ENCODE peak calls at places on chromosomes 13 and 19, in four cellular contexts. One of them, this sample, is unnamed.
A peak's percentile ranks its signal among the peaks of the same experiment; 100 is the strongest.

GRCh38 chr13:31749929-31750328 is 10.6 kb downstream of the RXFP2 start:
- DNase-seq in heart left ventricle: no peak
- DNase-seq in transverse colon: no peak
- DNase-seq in A549: no peak
- DNase-seq in this sample: no peak

GRCh38 chr19:41123716-41124244 is 9.5 kb downstream of the CYP2F1 start:
- DNase-seq in heart left ventricle: no peak
- DNase-seq in transverse colon: no peak
- DNase-seq in A549: no peak
- DNase-seq in this sample: no peak

GRCh38 chr19:35140898-35141626 is 2.0 kb upstream of the FXYD7 start:
- DNase-seq in transverse colon: peak; percentile 97
- DNase-seq in A549: peak; percentile 100
- DNase-seq in heart left ventricle: peak; percentile 90
- DNase-seq in this sample: peak; percentile 94

GRCh38 chr13:29607465-29607864 is 12.0 kb upstream of the SLC7A1 start:
- DNase-seq in heart left ventricle: no peak
- DNase-seq in A549: no peak
- DNase-seq in transverse colon: no peak
- DNase-seq in this sample: no peak

GRCh38 chr13:77239312-77239711 is 87.6 kb downstream of the MYCBP2 start:
- DNase-seq in A549: no peak
- DNase-seq in transverse colon: no peak
- DNase-seq in heart left ventricle: no peak
- DNase-seq in this sample: no peak

GRCh38 chr13:25037057-25037813 is 58.7 kb upstream of the PABPC3 start:
- DNase-seq in transverse colon: peak; percentile 47
- DNase-seq in A549: no peak
- DNase-seq in heart left ventricle: peak; percentile 28
- DNase-seq in this sample: peak; percentile 46

GRCh38 chr13:45295536-45295935 is 45.4 kb downstream of the TPT1 start:
- DNase-seq in A549: no peak
- DNase-seq in transverse colon: no peak
- DNase-seq in heart left ventricle: peak; percentile 20
- DNase-seq in this sample: peak; percentile 8

GRCh38 chr13:23500858-23501257 is 67.4 kb upstream of the SACS start:
- DNase-seq in A549: no peak
- DNase-seq in transverse colon: no peak
- DNase-seq in heart left ventricle: no peak
- DNase-seq in this sample: no peak

GRCh38 chr13:32657309-32657708 is 71.1 kb downstream of the PDS5B start:
- DNase-seq in A549: no peak
- DNase-seq in transverse colon: no peak
- DNase-seq in heart left ventricle: no peak
- DNase-seq in this sample: no peak

GRCh38 chr13:76723551-76724232 is 162.5 kb downstream of the KCTD12 start:
- DNase-seq in transverse colon: peak; percentile 11
- DNase-seq in A549: no peak
- DNase-seq in heart left ventricle: peak; percentile 38
- DNase-seq in this sample: no peak

GRCh38 chr19:54728167-54728566 is 3.9 kb downstream of the KIR3DL3 start:
- DNase-seq in heart left ventricle: no peak
- DNase-seq in transverse colon: no peak
- DNase-seq in A549: no peak
- DNase-seq in this sample: no peak

GRCh38 chr19:4456843-4457653 is 546 bp downstream of the UBXN6 start:
- DNase-seq in transverse colon: peak; percentile 47
- DNase-seq in heart left ventricle: peak; percentile 59
- DNase-seq in A549: peak; percentile 35
- DNase-seq in this sample: no peak

GRCh38 chr13:32316030-32316344 is 679 bp downstream of the BRCA2 start:
- DNase-seq in A549: no peak
- DNase-seq in heart left ventricle: no peak
- DNase-seq in transverse colon: peak; percentile 64
- DNase-seq in this sample: no peak

GRCh38 chr19:11881151-11881800 is 6.3 kb upstream of the ZNF69 start:
- DNase-seq in transverse colon: peak; percentile 73
- DNase-seq in A549: no peak
- DNase-seq in heart left ventricle: peak; percentile 48
- DNase-seq in this sample: peak; percentile 76

GRCh38 chr13:26558074-26558805 is 757 bp downstream of the WASF3 start:
- DNase-seq in transverse colon: no peak
- DNase-seq in heart left ventricle: no peak
- DNase-seq in A549: no peak
- DNase-seq in this sample: peak; percentile 24

GRCh38 chr13:111620586-111620985 is 300.1 kb downstream of the TEX29 start:
- DNase-seq in A549: no peak
- DNase-seq in heart left ventricle: no peak
- DNase-seq in transverse colon: no peak
- DNase-seq in this sample: no peak

GRCh38 chr19:43784981-43785808 is 4.4 kb upstream of the KCNN4 start:
- DNase-seq in transverse colon: peak; percentile 70
- DNase-seq in A549: peak; percentile 81
- DNase-seq in heart left ventricle: peak; percentile 52
- DNase-seq in this sample: peak; percentile 46

GRCh38 chr13:40933508-40933907 is 85.6 kb downstream of the ELF1 start:
- DNase-seq in transverse colon: no peak
- DNase-seq in A549: no peak
- DNase-seq in heart left ventricle: no peak
- DNase-seq in this sample: no peak

GRCh38 chr19:6100284-6100915 is 9.9 kb downstream of the RFX2 start:
- DNase-seq in transverse colon: no peak
- DNase-seq in A549: no peak
- DNase-seq in heart left ventricle: peak; percentile 34
- DNase-seq in this sample: no peak

GRCh38 chr13:114324334-114324733 is 10.0 kb downstream of the CHAMP1 start:
- DNase-seq in heart left ventricle: no peak
- DNase-seq in A549: no peak
- DNase-seq in transverse colon: no peak
- DNase-seq in this sample: no peak

GRCh38 chr19:43534811-43535761 is 2.1 kb downstream of the ZNF575 start:
- DNase-seq in heart left ventricle: peak; percentile 60
- DNase-seq in A549: peak; percentile 59
- DNase-seq in transverse colon: peak; percentile 64
- DNase-seq in this sample: peak; percentile 71

GRCh38 chr19:8238251-8238650 is 29.1 kb downstream of the CERS4 start:
- DNase-seq in heart left ventricle: no peak
- DNase-seq in transverse colon: no peak
- DNase-seq in A549: no peak
- DNase-seq in this sample: peak; percentile 81

GRCh38 chr19:9146882-9147281 is 6.7 kb downstream of the ZNF317 start:
- DNase-seq in A549: no peak
- DNase-seq in transverse colon: no peak
- DNase-seq in heart left ventricle: no peak
- DNase-seq in this sample: no peak

GRCh38 chr19:35088514-35088913 is 27.1 kb upstream of the FXYD3 start:
- DNase-seq in heart left ventricle: no peak
- DNase-seq in transverse colon: no peak
- DNase-seq in A549: peak; percentile 51
- DNase-seq in this sample: no peak

GRCh38 chr19:8452446-8453123 is 7.8 kb downstream of the HNRNPM start:
- DNase-seq in transverse colon: no peak
- DNase-seq in A549: no peak
- DNase-seq in heart left ventricle: no peak
- DNase-seq in this sample: no peak

GRCh38 chr19:35753634-35754364 is 3.0 kb downstream of the HSPB6 start:
- DNase-seq in transverse colon: peak; percentile 9
- DNase-seq in A549: no peak
- DNase-seq in heart left ventricle: no peak
- DNase-seq in this sample: no peak

GRCh38 chr13:110317496-110318195 is 10.6 kb downstream of the COL4A2 start:
- DNase-seq in heart left ventricle: no peak
- DNase-seq in A549: no peak
- DNase-seq in transverse colon: no peak
- DNase-seq in this sample: no peak

GRCh38 chr13:112726018-112726767 is 36.4 kb downstream of the ATP11A start:
- DNase-seq in A549: no peak
- DNase-seq in transverse colon: no peak
- DNase-seq in heart left ventricle: no peak
- DNase-seq in this sample: no peak

DNA sequence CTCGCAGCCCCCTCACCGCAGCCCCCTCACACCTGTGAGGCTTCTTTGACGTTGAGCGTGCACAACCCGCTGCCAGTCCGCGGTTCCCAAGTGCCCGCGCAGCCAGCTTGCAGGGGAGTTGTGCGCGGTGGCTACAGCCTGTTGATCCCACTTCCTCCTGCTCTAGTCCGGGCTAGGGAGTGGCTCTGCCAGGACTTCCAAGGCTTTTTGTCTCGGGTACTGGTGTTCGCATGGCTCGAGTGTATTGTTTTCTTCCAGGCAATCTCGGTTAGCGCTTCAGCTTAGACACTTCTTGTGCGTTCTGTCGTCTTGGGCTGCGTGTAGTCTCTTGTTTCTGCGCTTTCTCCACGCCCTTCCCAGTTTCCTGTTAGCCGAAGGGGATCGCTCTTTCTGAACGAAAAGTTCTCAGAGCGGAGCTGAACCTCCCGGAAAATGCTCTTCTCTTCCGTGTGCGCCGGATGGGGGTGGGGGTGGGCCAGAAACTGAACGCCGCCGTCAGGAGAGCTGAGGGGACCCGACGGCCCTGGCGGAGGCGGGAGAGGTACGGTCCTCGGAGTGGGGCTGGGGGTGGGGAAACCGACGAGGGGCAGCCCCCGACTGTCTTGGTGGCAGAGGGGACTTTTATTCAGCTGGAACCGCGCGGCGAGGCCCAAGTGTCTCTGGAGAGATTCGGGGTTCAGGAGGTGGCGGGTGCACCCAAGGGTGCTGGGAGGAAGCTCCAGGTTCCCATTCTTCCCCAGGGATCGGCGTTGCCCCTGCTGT is 706 bp upstream of the DGKH start:
- DNase-seq in transverse colon: peak; percentile 76
- DNase-seq in A549: peak; percentile 40
- DNase-seq in heart left ventricle: peak; percentile 39
- DNase-seq in this sample: peak; percentile 45
- TF ChIP-seq POLR2A in transverse colon: peak; percentile 85
- TF ChIP-seq POLR2A in A549: peak; percentile 26
- TF ChIP-seq POLR2A in heart left ventricle: peak; percentile 11
- TF ChIP-seq POLR2A in this sample: peak; percentile 65

DNA sequence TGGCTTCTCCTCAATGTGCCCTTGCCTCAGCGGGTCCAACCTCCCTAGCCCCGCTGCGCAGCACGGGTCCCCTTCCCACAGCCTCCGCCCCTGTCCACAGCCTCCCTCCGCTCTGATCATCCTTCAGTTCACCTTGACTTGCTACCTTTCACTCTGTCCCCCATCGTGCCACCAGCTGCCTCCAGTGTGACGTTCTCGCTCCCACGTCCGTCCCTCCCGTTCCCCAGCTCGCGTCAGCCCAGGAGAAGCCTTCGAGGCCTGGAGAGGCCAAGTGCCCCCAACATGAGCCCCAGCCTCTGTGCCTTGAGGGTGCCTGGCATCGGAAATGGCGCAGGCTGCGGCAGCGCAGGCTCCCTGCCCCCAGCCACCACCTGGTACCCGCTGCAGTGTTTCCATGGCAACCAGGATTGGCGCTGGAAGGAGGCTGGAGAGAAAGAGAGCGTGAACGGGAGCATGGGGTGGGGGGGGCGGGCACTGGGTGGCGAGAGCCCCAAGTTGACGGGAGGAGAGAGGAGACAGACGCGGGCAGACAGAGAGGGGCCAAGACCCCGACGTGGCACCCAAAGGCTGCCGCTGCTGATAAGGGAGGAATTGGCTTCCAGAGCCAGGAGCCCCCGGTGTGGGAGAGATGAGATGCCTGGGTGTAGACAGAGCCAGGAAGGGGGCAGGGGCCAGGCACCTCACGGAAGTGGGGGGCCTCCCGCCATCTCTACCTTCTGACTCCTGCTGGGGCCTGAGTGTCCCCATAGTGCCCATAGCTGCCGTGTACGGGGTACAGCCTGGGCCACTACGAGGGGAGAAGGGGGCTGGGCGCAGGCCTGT is 844 bp upstream of the ASPDH start:
- DNase-seq in A549: no peak
- DNase-seq in transverse colon: no peak
- DNase-seq in heart left ventricle: no peak
- DNase-seq in this sample: no peak
- TF ChIP-seq POLR2A in A549: no peak
- TF ChIP-seq POLR2A in transverse colon: no peak
- TF ChIP-seq POLR2A in heart left ventricle: no peak
- TF ChIP-seq POLR2A in this sample: no peak

GRCh38 chr19:18415177-18415867 is 3.9 kb upstream of the SSBP4 start:
- DNase-seq in A549: no peak
- DNase-seq in heart left ventricle: peak; percentile 91
- DNase-seq in transverse colon: peak; percentile 54
- DNase-seq in this sample: peak; percentile 62

GRCh38 chr19:18418725-18419194 is 438 bp upstream of the SSBP4 start:
- DNase-seq in heart left ventricle: peak; percentile 56
- DNase-seq in A549: no peak
- DNase-seq in transverse colon: peak; percentile 46
- DNase-seq in this sample: no peak

GRCh38 chr19:18417250-18418033 is 1.8 kb upstream of the SSBP4 start:
- DNase-seq in transverse colon: peak; percentile 70
- DNase-seq in A549: no peak
- DNase-seq in heart left ventricle: peak; percentile 94
- DNase-seq in this sample: peak; percentile 63

GRCh38 chr19:18418034-18418724 is 1.0 kb upstream of the SSBP4 start:
- DNase-seq in heart left ventricle: no peak
- DNase-seq in transverse colon: no peak
- DNase-seq in A549: no peak
- DNase-seq in this sample: peak; percentile 44

DNA sequence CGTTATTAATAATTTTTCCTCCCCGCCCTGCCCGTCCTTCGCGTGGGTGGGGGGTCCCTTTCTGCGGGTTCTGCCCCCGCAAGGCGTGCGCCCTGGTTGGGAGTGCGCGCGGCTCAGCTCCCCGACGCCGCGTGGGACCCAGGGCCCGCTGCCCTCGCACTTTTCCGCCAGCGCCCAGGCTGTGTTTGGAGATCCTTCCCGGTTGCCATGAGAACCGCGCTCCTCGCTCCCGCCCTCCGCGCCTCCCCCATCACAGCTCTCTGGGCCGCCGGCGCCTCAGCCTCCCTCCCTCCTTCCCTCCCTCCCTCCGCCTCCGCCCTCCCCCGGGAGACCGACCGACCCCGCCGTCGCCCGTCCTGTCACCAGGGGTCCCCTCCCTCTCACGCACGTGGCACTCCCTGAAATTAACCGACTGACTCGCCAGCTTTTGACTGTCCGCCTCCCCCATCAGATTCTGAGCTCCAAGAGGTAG is 2.4 kb upstream of the SSBP4 start:
- DNase-seq in A549: no peak
- DNase-seq in heart left ventricle: peak; percentile 95
- DNase-seq in transverse colon: peak; percentile 81
- DNase-seq in this sample: peak; percentile 87
- TF ChIP-seq POLR2A in A549: no peak
- TF ChIP-seq POLR2A in heart left ventricle: no peak
- TF ChIP-seq POLR2A in transverse colon: peak; percentile 14
- TF ChIP-seq POLR2A in this sample: no peak

GRCh38 chr19:38852231-38853044 is 2.7 kb upstream of the HNRNPL start:
- DNase-seq in transverse colon: peak; percentile 65
- DNase-seq in heart left ventricle: peak; percentile 73
- DNase-seq in A549: peak; percentile 86
- DNase-seq in this sample: peak; percentile 59

GRCh38 chr19:38850976-38851621 is 1.3 kb upstream of the HNRNPL start:
- DNase-seq in heart left ventricle: peak; percentile 44
- DNase-seq in A549: no peak
- DNase-seq in transverse colon: peak; percentile 48
- DNase-seq in this sample: peak; percentile 27

GRCh38 chr19:38850231-38850975 is 617 bp upstream of the HNRNPL start:
- DNase-seq in transverse colon: peak; percentile 99
- DNase-seq in heart left ventricle: peak; percentile 100
- DNase-seq in A549: peak; percentile 100
- DNase-seq in this sample: peak; percentile 100

GRCh38 chr19:38853214-38853613 is 3.4 kb upstream of the HNRNPL start:
- DNase-seq in A549: no peak
- DNase-seq in transverse colon: no peak
- DNase-seq in heart left ventricle: no peak
- DNase-seq in this sample: no peak

GRCh38 chr19:38851622-38852230 is 1.9 kb upstream of the HNRNPL start:
- DNase-seq in transverse colon: peak; percentile 97
- DNase-seq in A549: peak; percentile 97
- DNase-seq in heart left ventricle: peak; percentile 96
- DNase-seq in this sample: peak; percentile 94
- TF ChIP-seq POLR2A in transverse colon: peak; percentile 88
- TF ChIP-seq POLR2A in A549: peak; percentile 68
- TF ChIP-seq POLR2A in heart left ventricle: peak; percentile 67
- TF ChIP-seq POLR2A in this sample: peak; percentile 63